ENCODE peak calls at places on chromosomes 11 and 22, in six cellular contexts. H, E, A, S, G and M are unnamed samples.

GRCh38 chr11:76560219-76560618 is 110.3 kb downstream of the LRRC32 start:
- DNase-seq in G (no peak), S (peak), H (no peak), E (peak), A (peak), M (peak)

GRCh38 chr22:42261266-42261665 is 9.2 kb downstream of the TCF20 start:
- DNase-seq in H (no peak), E (no peak), A (peak), G (no peak), S (no peak), M (no peak)

GRCh38 chr11:86629070-86629706 is 43.2 kb downstream of the ME3 start:
- DNase-seq in E (no peak), G (no peak), H (no peak), A (peak), S (no peak), M (no peak)

GRCh38 chr11:112177610-112178009 is 2.3 kb downstream of the BCO2 start:
- DNase-seq in G (no peak), H (no peak), S (no peak), E (no peak), A (no peak), M (no peak)

GRCh38 chr11:61754534-61755482 is 2.4 kb downstream of the MYRF start:
- DNase-seq in A (no peak), E (no peak), H (no peak), S (no peak), G (no peak), M (no peak)

GRCh38 chr22:28773461-28773867 is 969 bp downstream of the CCDC117 start:
- DNase-seq in A (no peak), S (peak), G (no peak), E (no peak), H (no peak), M (no peak)

GRCh38 chr22:44729391-44730012 is 22.9 kb upstream of the ARHGAP8 start:
- DNase-seq in H (no peak), G (no peak), S (peak), E (no peak), A (peak), M (no peak)

GRCh38 chr22:23094695-23095466 is 24.6 kb downstream of the GNAZ start:
- DNase-seq in S (peak), A (no peak), G (no peak), H (no peak), E (no peak), M (no peak)

GRCh38 chr11:23359297-23359696 is 499.0 kb upstream of the CCDC179 start:
- DNase-seq in G (no peak), A (peak), E (no peak), H (no peak), S (peak), M (no peak)

GRCh38 chr11:78205256-78205655 is 16.5 kb downstream of the USP35 start:
- DNase-seq in E (no peak), H (no peak), G (no peak), S (no peak), A (no peak), M (no peak)

GRCh38 chr11:120952503-120953229 is 71.2 kb upstream of the TBCEL start:
- DNase-seq in A (peak), E (peak), H (peak), G (peak), S (peak), M (peak)

GRCh38 chr11:5922749-5923426 is 19.2 kb upstream of the OR56A3 start:
- DNase-seq in G (no peak), H (no peak), S (peak), A (no peak), E (no peak), M (no peak)

GRCh38 chr11:14974723-14975587 is 2.8 kb upstream of the CALCA start:
- DNase-seq in H (no peak), G (no peak), A (peak), S (peak), E (peak), M (peak)

GRCh38 chr11:108870373-108871020 is 205.6 kb downstream of the DDX10 start:
- DNase-seq in H (no peak), E (no peak), G (no peak), A (peak), S (no peak), M (no peak)

GRCh38 chr11:112760378-112761060 is 200.7 kb upstream of the NCAM1 start:
- DNase-seq in G (no peak), E (no peak), H (no peak), S (no peak), A (no peak), M (no peak)

GRCh38 chr11:94283678-94284077 is 20.7 kb upstream of the IZUMO1R start:
- DNase-seq in E (no peak), G (peak), A (no peak), H (no peak), S (peak), M (no peak)

GRCh38 chr11:128251140-128251539 is 336.2 kb downstream of the ETS1 start:
- DNase-seq in E (no peak), G (no peak), H (no peak), A (peak), S (no peak), M (no peak)

GRCh38 chr11:44988111-44988510 is 37.4 kb upstream of the TP53I11 start:
- DNase-seq in H (no peak), S (no peak), E (no peak), A (no peak), G (no peak), M (no peak)

GRCh38 chr11:358129-358805 is 11.0 kb upstream of the B4GALNT4 start:
- DNase-seq in S (no peak), E (no peak), G (peak), H (no peak), A (no peak), M (no peak)